ENCODE peak calls at places on chromosomes 2 and 18, in eight cellular contexts. P, W, M, L, Y, U, X and N are unnamed samples. For H3K27me3, the result is how much of the 10 kb centered on the place peaks cover.

GRCh38 chr2:215503381-215503780 is 67.5 kb upstream of the FN1 start:
- DNase-seq in P (no peak), W (no peak), M (no peak), L (peak), Y (no peak), U (no peak), X (peak), N (no peak)

GRCh38 chr18:48623468-48624220 is 84.8 kb downstream of the CTIF start:
- DNase-seq in P (no peak), W (no peak), M (peak), L (peak), Y (no peak), U (no peak), X (peak), N (peak)

GRCh38 chr2:170145675-170146432 is 32.1 kb upstream of the MYO3B start:
- DNase-seq in P (no peak), W (peak), M (no peak), L (no peak), Y (no peak), U (no peak), X (no peak), N (no peak)

GRCh38 chr2:196204991-196205766 is 33.8 kb upstream of the STK17B start:
- DNase-seq in P (no peak), W (no peak), M (no peak), L (peak), Y (no peak), U (no peak), X (no peak), N (no peak)

GRCh38 chr2:235551965-235552364 is 58.1 kb downstream of the AGAP1 start:
- DNase-seq in P (peak), W (peak), M (peak), L (peak), Y (no peak), U (peak), X (peak), N (no peak)

GRCh38 chr18:37654034-37654433 is 88.4 kb upstream of the CELF4 start:
- DNase-seq in P (no peak), W (no peak), M (no peak), L (no peak), Y (no peak), U (no peak), X (no peak), N (no peak)

GRCh38 chr2:206452750-206453149 is 9.4 kb downstream of the ADAM23 start:
- DNase-seq in P (no peak), W (no peak), M (no peak), L (no peak), Y (no peak), U (no peak), X (peak), N (no peak)

GRCh38 chr2:72108121-72108520 is 39.5 kb downstream of the CYP26B1 start:
- DNase-seq in P (no peak), W (no peak), M (peak), L (no peak), Y (no peak), U (no peak), X (peak), N (no peak)

GRCh38 chr2:219402665-219403515 is 15.2 kb upstream of the DNPEP start:
- DNase-seq in P (peak), W (peak), M (peak), L (peak), Y (peak), U (peak), X (peak), N (peak)

GRCh38 chr2:45782968-45783367 is 131.5 kb downstream of the PRKCE start:
- DNase-seq in P (no peak), W (no peak), M (no peak), L (no peak), Y (no peak), U (no peak), X (no peak), N (no peak)
- H3K27ac ChIP-seq in P (no peak), W (no peak), M (no peak), L (no peak), Y (peak), U (no peak), X (no peak), N (no peak)

GRCh38 chr18:21958707-21959457 is 210.5 kb upstream of the GATA6 start:
- DNase-seq in P (no peak), W (no peak), M (no peak), L (no peak), Y (no peak), U (no peak), X (no peak), N (no peak)
- H3K27me3 ChIP-seq in P (under half), W (under half), M (under half), L (under half), Y (under half), U (under half), X (under half), N (under half)

GRCh38 chr2:66840321-66841014 is 405.5 kb downstream of the MEIS1 start:
- DNase-seq in P (no peak), W (no peak), M (no peak), L (peak), Y (no peak), U (no peak), X (peak), N (peak)
- H3K27ac ChIP-seq in P (no peak), W (no peak), M (peak), L (peak), Y (peak), U (no peak), X (peak), N (peak)

DNA sequence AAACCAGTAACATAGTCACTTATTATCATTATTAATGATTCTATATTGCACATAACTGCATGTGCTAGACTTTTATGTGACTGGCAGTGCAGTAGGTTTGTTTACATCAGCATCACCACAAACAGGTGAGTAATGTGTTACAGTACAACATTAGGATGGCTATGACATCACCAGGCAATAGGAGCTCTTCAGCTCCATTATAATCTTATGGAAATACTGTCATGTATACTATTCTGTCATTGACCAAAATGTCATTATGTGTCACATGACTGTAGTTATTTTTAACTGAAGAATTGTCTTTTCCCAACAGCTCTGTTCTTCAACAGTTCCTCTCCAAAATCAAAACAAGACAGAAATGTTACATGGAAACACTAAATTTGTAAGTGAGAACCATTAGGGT is 96.3 kb downstream of the C18orf54 start:
- DNase-seq in P (no peak), W (no peak), M (no peak), L (no peak), Y (no peak), U (no peak), X (no peak), N (no peak)
- H3K27me3 ChIP-seq in P (under half), W (under half), M (under half), L (under half), Y (under half), U (under half), X (under half), N (under half)

GRCh38 chr2:238060096-238060541 is 682 bp upstream of the SCLY start:
- DNase-seq in P (no peak), W (no peak), M (no peak), L (peak), Y (no peak), U (no peak), X (no peak), N (no peak)

GRCh38 chr2:238060542-238061309 is at the start of gene SCLY:
- DNase-seq in P (peak), W (peak), M (peak), L (peak), Y (peak), U (peak), X (peak), N (peak)

GRCh38 chr2:238063414-238064189 is 2.8 kb downstream of the SCLY start:
- DNase-seq in P (no peak), W (no peak), M (no peak), L (no peak), Y (no peak), U (no peak), X (no peak), N (no peak)

GRCh38 chr2:238059505-238059904 is 1.3 kb upstream of the SCLY start:
- DNase-seq in P (no peak), W (no peak), M (no peak), L (no peak), Y (no peak), U (no peak), X (peak), N (no peak)

DNA sequence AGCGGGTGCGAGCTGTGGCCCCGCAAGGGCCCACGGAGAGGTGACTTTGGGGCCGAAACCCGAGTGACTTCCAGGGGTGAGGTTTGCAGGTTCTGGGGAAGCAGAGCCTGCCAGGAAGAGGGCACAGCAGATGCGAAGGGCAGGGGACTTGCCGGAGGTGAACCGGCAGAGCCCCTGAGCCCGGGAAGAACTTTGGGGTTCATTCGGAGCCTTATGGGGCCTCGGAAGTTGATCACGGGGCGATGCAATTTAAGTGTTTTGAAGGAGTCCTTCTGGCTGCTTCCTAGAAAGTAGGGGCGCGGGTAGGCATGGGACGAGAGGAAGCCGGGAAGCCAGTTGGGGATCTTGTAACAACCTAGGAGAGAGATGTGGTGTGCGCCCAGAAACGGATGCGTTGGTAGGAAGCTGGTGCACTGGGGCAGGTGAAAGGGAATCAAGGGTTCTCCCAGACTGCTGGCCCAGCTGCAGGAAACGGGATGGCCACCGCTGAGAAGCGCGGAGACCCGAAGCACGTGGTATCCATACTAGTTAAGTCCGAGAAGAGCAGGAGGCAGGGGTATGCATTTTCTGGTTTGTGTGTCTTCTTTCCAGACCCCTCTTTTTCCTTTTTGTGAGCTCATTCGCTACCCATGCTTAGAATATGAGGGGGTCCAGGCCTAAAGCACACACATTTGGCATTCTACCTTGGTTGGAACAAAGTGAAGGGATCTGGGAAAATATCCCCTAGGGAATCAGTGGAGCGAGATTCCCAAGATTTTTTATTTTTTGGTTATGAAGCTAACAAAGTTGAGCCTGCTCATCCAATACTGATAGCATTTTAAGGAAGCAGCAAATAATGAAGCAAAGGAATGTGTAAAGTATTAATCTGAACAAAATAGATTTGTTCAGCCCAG is 755 bp downstream of the SCLY start:
- DNase-seq in P (peak), W (peak), M (peak), L (peak), Y (peak), U (peak), X (peak), N (no peak)
- H3K27ac ChIP-seq in P (peak), W (no peak), M (peak), L (peak), Y (peak), U (peak), X (peak), N (peak)

GRCh38 chr2:156326488-156326887 is 6.0 kb downstream of the NR4A2 start:
- DNase-seq in P (no peak), W (no peak), M (no peak), L (no peak), Y (no peak), U (no peak), X (no peak), N (no peak)
- H3K27me3 ChIP-seq in P (under half), W (half or more), M (under half), L (under half), Y (half or more), U (under half), X (under half), N (under half)

GRCh38 chr2:217830061-217830460 is 172.7 kb downstream of the TNS1 start:
- DNase-seq in P (no peak), W (no peak), M (no peak), L (no peak), Y (no peak), U (no peak), X (no peak), N (no peak)

GRCh38 chr2:217829420-217829819 is 173.4 kb downstream of the TNS1 start:
- DNase-seq in P (no peak), W (no peak), M (no peak), L (no peak), Y (no peak), U (no peak), X (no peak), N (no peak)

GRCh38 chr2:217832115-217832514 is 170.7 kb downstream of the TNS1 start:
- DNase-seq in P (no peak), W (no peak), M (no peak), L (no peak), Y (no peak), U (no peak), X (no peak), N (no peak)

GRCh38 chr2:217831306-217831705 is 171.5 kb downstream of the TNS1 start:
- DNase-seq in P (no peak), W (no peak), M (no peak), L (no peak), Y (no peak), U (no peak), X (no peak), N (no peak)

DNA sequence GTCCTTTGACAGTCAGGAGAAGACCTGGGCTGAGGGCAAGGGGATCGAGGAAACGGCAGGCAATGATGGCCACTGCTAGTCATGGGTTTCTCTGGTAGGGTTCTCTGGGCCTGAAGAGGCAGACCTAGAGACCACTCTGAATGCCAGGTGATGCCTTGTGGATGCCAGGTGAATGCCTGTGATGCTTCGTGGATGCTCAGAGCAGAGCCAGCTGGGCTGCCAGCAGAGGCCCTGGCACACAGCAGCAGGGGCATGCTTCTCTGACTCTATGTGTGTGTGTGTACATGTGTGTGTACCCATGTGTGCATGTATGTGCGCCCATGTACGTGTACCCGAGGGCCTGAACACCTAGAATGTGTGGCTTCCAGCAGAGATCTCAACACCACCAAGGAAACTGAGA is 172.0 kb downstream of the TNS1 start:
- DNase-seq in P (no peak), W (no peak), M (no peak), L (no peak), Y (no peak), U (no peak), X (no peak), N (no peak)
- H3K27ac ChIP-seq in P (no peak), W (no peak), M (no peak), L (no peak), Y (peak), U (no peak), X (no peak), N (no peak)